ENCODE peak calls at places on chromosomes 2 and 18, in six cellular contexts. One of them, this sample, is unnamed.

GRCh38 chr18:57171026-57171425 is 24.1 kb downstream of the BOD1L2 start:
- DNase-seq in K562: no peak
- DNase-seq in SK-N-SH: no peak
- DNase-seq in GM12878: no peak
- DNase-seq in H1: no peak
- DNase-seq in HepG2: no peak
- DNase-seq in this sample: no peak

GRCh38 chr2:21413082-21413481 is 289.3 kb downstream of the TDRD15 start:
- DNase-seq in K562: no peak
- DNase-seq in SK-N-SH: no peak
- DNase-seq in GM12878: no peak
- DNase-seq in H1: no peak
- DNase-seq in HepG2: no peak
- DNase-seq in this sample: no peak

GRCh38 chr18:22847392-22847791 is 85.7 kb upstream of the RBBP8 start:
- DNase-seq in K562: no peak
- DNase-seq in SK-N-SH: no peak
- DNase-seq in GM12878: no peak
- DNase-seq in H1: no peak
- DNase-seq in HepG2: no peak
- DNase-seq in this sample: no peak

GRCh38 chr18:76005632-76006031 is 489.4 kb downstream of the ZNF516 start:
- DNase-seq in K562: no peak
- DNase-seq in SK-N-SH: peak; percentile 11
- DNase-seq in GM12878: no peak
- DNase-seq in H1: no peak
- DNase-seq in HepG2: no peak
- DNase-seq in this sample: no peak

GRCh38 chr2:43852196-43852730 is 13.5 kb downstream of the ABCG8 start:
- DNase-seq in K562: peak; percentile 5
- DNase-seq in SK-N-SH: peak; percentile 7
- DNase-seq in GM12878: no peak
- DNase-seq in H1: peak; percentile 42
- DNase-seq in HepG2: no peak
- DNase-seq in this sample: no peak

GRCh38 chr2:190407662-190408537 is at the start of gene MFSD6:
- DNase-seq in K562: peak; percentile 68
- DNase-seq in SK-N-SH: peak; percentile 88
- DNase-seq in GM12878: no peak
- DNase-seq in H1: peak; percentile 76
- DNase-seq in HepG2: no peak
- DNase-seq in this sample: peak; percentile 49

GRCh38 chr2:221747289-221747972 is 175.3 kb upstream of the EPHA4 start:
- DNase-seq in K562: no peak
- DNase-seq in SK-N-SH: no peak
- DNase-seq in GM12878: no peak
- DNase-seq in H1: no peak
- DNase-seq in HepG2: no peak
- DNase-seq in this sample: no peak

GRCh38 chr18:8816233-8816632 is 110.9 kb downstream of the MTCL1 start:
- DNase-seq in K562: no peak
- DNase-seq in SK-N-SH: no peak
- DNase-seq in GM12878: no peak
- DNase-seq in H1: no peak
- DNase-seq in HepG2: no peak
- DNase-seq in this sample: no peak

GRCh38 chr2:164922119-164922518 is 33.2 kb downstream of the SLC38A11 start:
- DNase-seq in K562: no peak
- DNase-seq in SK-N-SH: no peak
- DNase-seq in GM12878: no peak
- DNase-seq in H1: no peak
- DNase-seq in HepG2: no peak
- DNase-seq in this sample: no peak

GRCh38 chr2:38076250-38076709 is 329 bp upstream of the CYP1B1 start:
- DNase-seq in K562: no peak
- DNase-seq in SK-N-SH: peak; percentile 95
- DNase-seq in GM12878: no peak
- DNase-seq in H1: peak; percentile 87
- DNase-seq in HepG2: no peak
- DNase-seq in this sample: peak; percentile 56

GRCh38 chr18:80200171-80200931 is 47.0 kb downstream of the PARD6G start:
- DNase-seq in K562: no peak
- DNase-seq in SK-N-SH: no peak
- DNase-seq in GM12878: no peak
- DNase-seq in H1: peak; percentile 54
- DNase-seq in HepG2: peak; percentile 80
- DNase-seq in this sample: no peak

GRCh38 chr2:226873051-226873620 is 37.3 kb downstream of the RHBDD1 start:
- DNase-seq in K562: no peak
- DNase-seq in SK-N-SH: no peak
- DNase-seq in GM12878: no peak
- DNase-seq in H1: no peak
- DNase-seq in HepG2: no peak
- DNase-seq in this sample: no peak

GRCh38 chr18:32346667-32347066 is 124.0 kb downstream of the GAREM1 start:
- DNase-seq in K562: no peak
- DNase-seq in SK-N-SH: no peak
- DNase-seq in GM12878: no peak
- DNase-seq in H1: no peak
- DNase-seq in HepG2: no peak
- DNase-seq in this sample: no peak

GRCh38 chr2:88549616-88550292 is 77.5 kb downstream of the EIF2AK3 start:
- DNase-seq in K562: no peak
- DNase-seq in SK-N-SH: peak; percentile 82
- DNase-seq in GM12878: no peak
- DNase-seq in H1: peak; percentile 75
- DNase-seq in HepG2: no peak
- DNase-seq in this sample: no peak

GRCh38 chr2:20436716-20437470 is 10.0 kb upstream of the RHOB start:
- DNase-seq in K562: no peak
- DNase-seq in SK-N-SH: no peak
- DNase-seq in GM12878: no peak
- DNase-seq in H1: no peak
- DNase-seq in HepG2: peak; percentile 45
- DNase-seq in this sample: no peak

GRCh38 chr2:112150447-112150846 is 12.3 kb downstream of the FBLN7 start:
- DNase-seq in K562: no peak
- DNase-seq in SK-N-SH: no peak
- DNase-seq in GM12878: no peak
- DNase-seq in H1: peak; percentile 19
- DNase-seq in HepG2: no peak
- DNase-seq in this sample: no peak

GRCh38 chr2:183665403-183665802 is 541.2 kb downstream of the NUP35 start:
- DNase-seq in K562: no peak
- DNase-seq in SK-N-SH: no peak
- DNase-seq in GM12878: no peak
- DNase-seq in H1: no peak
- DNase-seq in HepG2: no peak
- DNase-seq in this sample: no peak

GRCh38 chr2:2647156-2647555 is 316.1 kb upstream of the MYT1L start:
- DNase-seq in K562: no peak
- DNase-seq in SK-N-SH: peak; percentile 17
- DNase-seq in GM12878: no peak
- DNase-seq in H1: no peak
- DNase-seq in HepG2: no peak
- DNase-seq in this sample: no peak

GRCh38 chr2:230134496-230135073 is 65.9 kb upstream of the SLC16A14 start:
- DNase-seq in K562: no peak
- DNase-seq in SK-N-SH: no peak
- DNase-seq in GM12878: no peak
- DNase-seq in H1: no peak
- DNase-seq in HepG2: no peak
- DNase-seq in this sample: no peak

GRCh38 chr2:135796606-135797005 is 40.4 kb downstream of the LCT start:
- DNase-seq in K562: no peak
- DNase-seq in SK-N-SH: no peak
- DNase-seq in GM12878: no peak
- DNase-seq in H1: no peak
- DNase-seq in HepG2: no peak
- DNase-seq in this sample: no peak

GRCh38 chr2:205758051-205758450 is 75.8 kb downstream of the NRP2 start:
- DNase-seq in K562: no peak
- DNase-seq in SK-N-SH: no peak
- DNase-seq in GM12878: no peak
- DNase-seq in H1: no peak
- DNase-seq in HepG2: no peak
- DNase-seq in this sample: no peak

GRCh38 chr2:95289251-95289650 is 7.9 kb upstream of the KCNIP3 start:
- DNase-seq in K562: no peak
- DNase-seq in SK-N-SH: no peak
- DNase-seq in GM12878: no peak
- DNase-seq in H1: no peak
- DNase-seq in HepG2: peak; percentile 16
- DNase-seq in this sample: no peak

GRCh38 chr2:8671802-8672201 is 10.1 kb upstream of the ID2 start:
- DNase-seq in K562: no peak
- DNase-seq in SK-N-SH: no peak
- DNase-seq in GM12878: no peak
- DNase-seq in H1: no peak
- DNase-seq in HepG2: no peak
- DNase-seq in this sample: no peak

GRCh38 chr18:44946529-44947113 is 265.9 kb downstream of the SETBP1 start:
- DNase-seq in K562: no peak
- DNase-seq in SK-N-SH: no peak
- DNase-seq in GM12878: no peak
- DNase-seq in H1: no peak
- DNase-seq in HepG2: no peak
- DNase-seq in this sample: no peak

GRCh38 chr2:189549440-189549832 is 31.1 kb downstream of the SLC40A1 start:
- DNase-seq in K562: no peak
- DNase-seq in SK-N-SH: no peak
- DNase-seq in GM12878: no peak
- DNase-seq in H1: no peak
- DNase-seq in HepG2: no peak
- DNase-seq in this sample: no peak

GRCh38 chr2:53028259-53028658 is 739.3 kb upstream of the CHAC2 start:
- DNase-seq in K562: no peak
- DNase-seq in SK-N-SH: no peak
- DNase-seq in GM12878: no peak
- DNase-seq in H1: no peak
- DNase-seq in HepG2: no peak
- DNase-seq in this sample: no peak
- TF ChIP-seq TAF1 in K562: no peak
- TF ChIP-seq TAF1 in SK-N-SH: no peak
- TF ChIP-seq TAF1 in GM12878: no peak
- TF ChIP-seq TAF1 in H1: no peak
- TF ChIP-seq TAF1 in HepG2: no peak
- TF ChIP-seq TAF1 in this sample: no peak

GRCh38 chr2:241636182-241636982 is 576 bp downstream of the THAP4 start:
- DNase-seq in K562: peak; percentile 68
- DNase-seq in SK-N-SH: peak; percentile 79
- DNase-seq in GM12878: no peak
- DNase-seq in H1: peak; percentile 65
- DNase-seq in HepG2: peak; percentile 49
- DNase-seq in this sample: peak; percentile 59

GRCh38 chr2:241633561-241633960 is 3.4 kb downstream of the THAP4 start:
- DNase-seq in K562: no peak
- DNase-seq in SK-N-SH: no peak
- DNase-seq in GM12878: no peak
- DNase-seq in H1: no peak
- DNase-seq in HepG2: no peak
- DNase-seq in this sample: no peak

GRCh38 chr2:241635756-241636155 is 1.2 kb downstream of the THAP4 start:
- DNase-seq in K562: no peak
- DNase-seq in SK-N-SH: no peak
- DNase-seq in GM12878: no peak
- DNase-seq in H1: no peak
- DNase-seq in HepG2: peak; percentile 28
- DNase-seq in this sample: no peak

GRCh38 chr2:241629762-241630435 is 7.1 kb downstream of the THAP4 start:
- DNase-seq in K562: no peak
- DNase-seq in SK-N-SH: no peak
- DNase-seq in GM12878: no peak
- DNase-seq in H1: no peak
- DNase-seq in HepG2: no peak
- DNase-seq in this sample: no peak

DNA sequence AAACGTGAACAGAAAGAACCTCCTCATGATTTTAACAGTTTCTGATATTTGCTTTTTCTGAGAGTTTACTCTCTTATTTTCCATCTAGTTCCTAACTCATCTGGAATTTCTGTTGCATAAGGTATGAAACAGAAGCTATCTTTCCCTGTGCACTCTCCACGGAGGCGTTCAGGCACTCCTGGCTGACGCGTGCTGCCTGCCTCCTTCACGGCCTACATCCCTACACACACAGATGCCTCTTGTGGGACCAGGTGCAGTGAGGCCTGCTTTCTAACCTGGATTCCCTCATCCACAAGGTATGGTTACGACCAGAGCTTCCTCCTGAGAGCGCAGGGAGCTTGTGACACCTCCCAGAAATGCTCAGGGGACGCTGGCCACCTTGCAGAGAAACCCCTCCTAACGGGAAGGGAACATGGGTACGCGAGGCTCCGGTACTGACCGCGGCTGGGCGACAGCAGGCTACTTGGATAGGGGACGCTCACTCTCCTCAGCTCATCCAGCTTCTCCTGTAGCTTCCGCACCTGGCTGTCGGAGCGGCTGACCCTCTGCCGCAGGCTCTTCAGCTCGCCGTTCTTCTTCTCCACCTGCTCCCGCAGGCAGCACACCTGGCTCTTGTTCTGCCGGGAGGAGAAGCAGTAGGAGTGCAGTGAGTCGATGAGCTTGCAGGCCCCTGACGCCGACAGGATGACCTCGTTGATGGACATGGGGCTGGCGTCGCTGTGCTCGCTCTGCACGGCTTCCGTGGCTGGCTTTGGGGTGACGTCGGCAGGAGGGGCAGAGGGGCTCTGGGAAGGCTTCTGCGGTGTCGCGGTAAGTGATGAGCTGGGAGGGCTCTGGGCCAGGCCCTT is 4.3 kb downstream of the THAP4 start:
- DNase-seq in K562: no peak
- DNase-seq in SK-N-SH: no peak
- DNase-seq in GM12878: no peak
- DNase-seq in H1: no peak
- DNase-seq in HepG2: no peak
- DNase-seq in this sample: no peak
- TF ChIP-seq TAF1 in K562: no peak
- TF ChIP-seq TAF1 in SK-N-SH: no peak
- TF ChIP-seq TAF1 in GM12878: no peak
- TF ChIP-seq TAF1 in H1: no peak
- TF ChIP-seq TAF1 in HepG2: no peak
- TF ChIP-seq TAF1 in this sample: no peak

GRCh38 chr2:97005353-97005752 is 19.0 kb upstream of the FAM178B start:
- DNase-seq in K562: peak; percentile 30
- DNase-seq in SK-N-SH: peak; percentile 50
- DNase-seq in GM12878: no peak
- DNase-seq in H1: no peak
- DNase-seq in HepG2: peak; percentile 16
- DNase-seq in this sample: no peak
- TF ChIP-seq TAF1 in K562: no peak
- TF ChIP-seq TAF1 in SK-N-SH: no peak
- TF ChIP-seq TAF1 in GM12878: no peak
- TF ChIP-seq TAF1 in H1: no peak
- TF ChIP-seq TAF1 in HepG2: no peak
- TF ChIP-seq TAF1 in this sample: no peak

DNA sequence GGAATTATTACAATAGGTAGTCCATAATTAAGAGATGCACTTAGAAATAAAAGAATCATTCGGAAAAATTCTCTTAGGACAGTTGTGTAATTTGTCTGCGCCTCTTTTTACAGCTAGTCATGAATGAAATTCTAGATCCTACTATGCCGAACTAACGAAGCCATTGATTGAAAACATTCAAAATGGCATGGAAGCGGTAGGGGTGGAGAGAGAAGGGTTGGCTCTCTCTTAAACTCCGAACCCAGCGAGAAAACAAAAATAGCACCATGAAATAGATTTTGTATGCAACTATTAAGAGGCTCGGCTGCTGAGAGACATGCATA is 1.1 kb downstream of the PGAP1 start:
- DNase-seq in K562: no peak
- DNase-seq in SK-N-SH: peak; percentile 20
- DNase-seq in GM12878: no peak
- DNase-seq in H1: no peak
- DNase-seq in HepG2: peak; percentile 25
- DNase-seq in this sample: no peak
- TF ChIP-seq TAF1 in K562: no peak
- TF ChIP-seq TAF1 in SK-N-SH: no peak
- TF ChIP-seq TAF1 in GM12878: no peak
- TF ChIP-seq TAF1 in H1: no peak
- TF ChIP-seq TAF1 in HepG2: no peak
- TF ChIP-seq TAF1 in this sample: no peak